ENCODE peak calls at places on chromosome 17, in nine cellular contexts. One of them, this sample, is unnamed.

GRCh38 chr17:57994436-57994835 is 6.4 kb upstream of the VEZF1 start:
- DNase-seq in HCEC 1CT: no peak
- DNase-seq in uterus: no peak
- DNase-seq in A549: no peak
- DNase-seq in EL: no peak
- DNase-seq in mesenchymal stem cell: no peak
- DNase-seq in nucleus accumbens: no peak
- DNase-seq in sciatic nerve: no peak
- DNase-seq in stimulated activated naive CD8-positive, alpha-beta T cell treated with anti-CD3 and anti-CD28 coated beads, Interleukin-15, amount 100 ng/mL, for 72 hours: no peak
- DNase-seq in this sample: no peak

GRCh38 chr17:77188084-77189066 is 47.6 kb downstream of the SEC14L1 start:
- DNase-seq in HCEC 1CT: no peak
- DNase-seq in uterus: no peak
- DNase-seq in A549: no peak
- DNase-seq in EL: no peak
- DNase-seq in mesenchymal stem cell: no peak
- DNase-seq in nucleus accumbens: no peak
- DNase-seq in sciatic nerve: no peak
- DNase-seq in stimulated activated naive CD8-positive, alpha-beta T cell treated with anti-CD3 and anti-CD28 coated beads, Interleukin-15, amount 100 ng/mL, for 72 hours: no peak
- DNase-seq in this sample: no peak

GRCh38 chr17:78131172-78132085 is 858 bp downstream of the TMC8 start:
- DNase-seq in HCEC 1CT: no peak
- DNase-seq in uterus: no peak
- DNase-seq in A549: no peak
- DNase-seq in EL: no peak
- DNase-seq in mesenchymal stem cell: no peak
- DNase-seq in nucleus accumbens: peak
- DNase-seq in sciatic nerve: peak
- DNase-seq in stimulated activated naive CD8-positive, alpha-beta T cell treated with anti-CD3 and anti-CD28 coated beads, Interleukin-15, amount 100 ng/mL, for 72 hours: peak
- DNase-seq in this sample: no peak

GRCh38 chr17:2931426-2931825 is 132.0 kb downstream of the OR1D5 start:
- DNase-seq in HCEC 1CT: no peak
- DNase-seq in uterus: no peak
- DNase-seq in A549: no peak
- DNase-seq in EL: no peak
- DNase-seq in mesenchymal stem cell: no peak
- DNase-seq in nucleus accumbens: no peak
- DNase-seq in sciatic nerve: no peak
- DNase-seq in stimulated activated naive CD8-positive, alpha-beta T cell treated with anti-CD3 and anti-CD28 coated beads, Interleukin-15, amount 100 ng/mL, for 72 hours: no peak
- DNase-seq in this sample: no peak

GRCh38 chr17:78300962-78301820 is 58.7 kb downstream of the SOCS3 start:
- DNase-seq in HCEC 1CT: peak
- DNase-seq in uterus: no peak
- DNase-seq in A549: no peak
- DNase-seq in EL: peak
- DNase-seq in mesenchymal stem cell: peak
- DNase-seq in nucleus accumbens: no peak
- DNase-seq in sciatic nerve: no peak
- DNase-seq in stimulated activated naive CD8-positive, alpha-beta T cell treated with anti-CD3 and anti-CD28 coated beads, Interleukin-15, amount 100 ng/mL, for 72 hours: no peak
- DNase-seq in this sample: no peak

GRCh38 chr17:59830007-59830630 is 62.6 kb downstream of the TUBD1 start:
- DNase-seq in HCEC 1CT: peak
- DNase-seq in uterus: no peak
- DNase-seq in A549: no peak
- DNase-seq in EL: peak
- DNase-seq in mesenchymal stem cell: peak
- DNase-seq in nucleus accumbens: no peak
- DNase-seq in sciatic nerve: no peak
- DNase-seq in stimulated activated naive CD8-positive, alpha-beta T cell treated with anti-CD3 and anti-CD28 coated beads, Interleukin-15, amount 100 ng/mL, for 72 hours: no peak
- DNase-seq in this sample: no peak

GRCh38 chr17:1951920-1952319 is 73.2 kb downstream of the RTN4RL1 start:
- DNase-seq in HCEC 1CT: no peak
- DNase-seq in uterus: no peak
- DNase-seq in A549: no peak
- DNase-seq in EL: no peak
- DNase-seq in mesenchymal stem cell: no peak
- DNase-seq in nucleus accumbens: no peak
- DNase-seq in sciatic nerve: no peak
- DNase-seq in stimulated activated naive CD8-positive, alpha-beta T cell treated with anti-CD3 and anti-CD28 coated beads, Interleukin-15, amount 100 ng/mL, for 72 hours: no peak
- DNase-seq in this sample: no peak

GRCh38 chr17:68603027-68603426 is 1.9 kb upstream of the FAM20A start:
- DNase-seq in HCEC 1CT: no peak
- DNase-seq in uterus: no peak
- DNase-seq in A549: no peak
- DNase-seq in EL: no peak
- DNase-seq in mesenchymal stem cell: no peak
- DNase-seq in nucleus accumbens: no peak
- DNase-seq in sciatic nerve: no peak
- DNase-seq in stimulated activated naive CD8-positive, alpha-beta T cell treated with anti-CD3 and anti-CD28 coated beads, Interleukin-15, amount 100 ng/mL, for 72 hours: no peak
- DNase-seq in this sample: no peak

GRCh38 chr17:4834621-4835020 is 1.5 kb downstream of the MINK1 start:
- DNase-seq in HCEC 1CT: no peak
- DNase-seq in uterus: no peak
- DNase-seq in A549: no peak
- DNase-seq in EL: no peak
- DNase-seq in mesenchymal stem cell: no peak
- DNase-seq in nucleus accumbens: no peak
- DNase-seq in sciatic nerve: no peak
- DNase-seq in stimulated activated naive CD8-positive, alpha-beta T cell treated with anti-CD3 and anti-CD28 coated beads, Interleukin-15, amount 100 ng/mL, for 72 hours: no peak
- DNase-seq in this sample: no peak

GRCh38 chr17:14506364-14506763 is 205.5 kb downstream of the HS3ST3B1 start:
- DNase-seq in HCEC 1CT: no peak
- DNase-seq in uterus: no peak
- DNase-seq in A549: no peak
- DNase-seq in EL: no peak
- DNase-seq in mesenchymal stem cell: no peak
- DNase-seq in nucleus accumbens: no peak
- DNase-seq in sciatic nerve: no peak
- DNase-seq in stimulated activated naive CD8-positive, alpha-beta T cell treated with anti-CD3 and anti-CD28 coated beads, Interleukin-15, amount 100 ng/mL, for 72 hours: no peak
- DNase-seq in this sample: no peak

GRCh38 chr17:11899494-11899893 is 97.8 kb downstream of the ZNF18 start:
- DNase-seq in HCEC 1CT: peak
- DNase-seq in uterus: no peak
- DNase-seq in A549: no peak
- DNase-seq in EL: no peak
- DNase-seq in mesenchymal stem cell: no peak
- DNase-seq in nucleus accumbens: no peak
- DNase-seq in sciatic nerve: no peak
- DNase-seq in stimulated activated naive CD8-positive, alpha-beta T cell treated with anti-CD3 and anti-CD28 coated beads, Interleukin-15, amount 100 ng/mL, for 72 hours: no peak
- DNase-seq in this sample: no peak

GRCh38 chr17:49924116-49924515 is 44.9 kb upstream of the DLX4 start:
- DNase-seq in HCEC 1CT: no peak
- DNase-seq in uterus: no peak
- DNase-seq in A549: no peak
- DNase-seq in EL: no peak
- DNase-seq in mesenchymal stem cell: no peak
- DNase-seq in nucleus accumbens: no peak
- DNase-seq in sciatic nerve: no peak
- DNase-seq in stimulated activated naive CD8-positive, alpha-beta T cell treated with anti-CD3 and anti-CD28 coated beads, Interleukin-15, amount 100 ng/mL, for 72 hours: no peak
- DNase-seq in this sample: no peak

GRCh38 chr17:82977586-82977985 is 101.8 kb upstream of the METRNL start:
- DNase-seq in HCEC 1CT: no peak
- DNase-seq in uterus: no peak
- DNase-seq in A549: no peak
- DNase-seq in EL: no peak
- DNase-seq in mesenchymal stem cell: no peak
- DNase-seq in nucleus accumbens: no peak
- DNase-seq in sciatic nerve: no peak
- DNase-seq in stimulated activated naive CD8-positive, alpha-beta T cell treated with anti-CD3 and anti-CD28 coated beads, Interleukin-15, amount 100 ng/mL, for 72 hours: no peak
- DNase-seq in this sample: no peak

GRCh38 chr17:66541461-66542182 is 239.2 kb downstream of the PRKCA start:
- DNase-seq in HCEC 1CT: no peak
- DNase-seq in uterus: no peak
- DNase-seq in A549: no peak
- DNase-seq in EL: peak
- DNase-seq in mesenchymal stem cell: peak
- DNase-seq in nucleus accumbens: no peak
- DNase-seq in sciatic nerve: no peak
- DNase-seq in stimulated activated naive CD8-positive, alpha-beta T cell treated with anti-CD3 and anti-CD28 coated beads, Interleukin-15, amount 100 ng/mL, for 72 hours: no peak
- DNase-seq in this sample: no peak

GRCh38 chr17:5499790-5500189 is 13.4 kb downstream of the MIS12 start:
- DNase-seq in HCEC 1CT: no peak
- DNase-seq in uterus: no peak
- DNase-seq in A549: no peak
- DNase-seq in EL: peak
- DNase-seq in mesenchymal stem cell: peak
- DNase-seq in nucleus accumbens: peak
- DNase-seq in sciatic nerve: peak
- DNase-seq in stimulated activated naive CD8-positive, alpha-beta T cell treated with anti-CD3 and anti-CD28 coated beads, Interleukin-15, amount 100 ng/mL, for 72 hours: no peak
- DNase-seq in this sample: no peak

GRCh38 chr17:8353736-8354135 is 14.1 kb downstream of the ODF4 start:
- DNase-seq in HCEC 1CT: no peak
- DNase-seq in uterus: no peak
- DNase-seq in A549: no peak
- DNase-seq in EL: no peak
- DNase-seq in mesenchymal stem cell: no peak
- DNase-seq in nucleus accumbens: no peak
- DNase-seq in sciatic nerve: no peak
- DNase-seq in stimulated activated naive CD8-positive, alpha-beta T cell treated with anti-CD3 and anti-CD28 coated beads, Interleukin-15, amount 100 ng/mL, for 72 hours: no peak
- DNase-seq in this sample: no peak

GRCh38 chr17:65750678-65751077 is 189.2 kb upstream of the AXIN2 start:
- DNase-seq in HCEC 1CT: peak
- DNase-seq in uterus: peak
- DNase-seq in A549: peak
- DNase-seq in EL: peak
- DNase-seq in mesenchymal stem cell: peak
- DNase-seq in nucleus accumbens: no peak
- DNase-seq in sciatic nerve: peak
- DNase-seq in stimulated activated naive CD8-positive, alpha-beta T cell treated with anti-CD3 and anti-CD28 coated beads, Interleukin-15, amount 100 ng/mL, for 72 hours: peak
- DNase-seq in this sample: no peak

GRCh38 chr17:36689089-36689667 is 87.8 kb downstream of the MRM1 start:
- DNase-seq in HCEC 1CT: no peak
- DNase-seq in uterus: no peak
- DNase-seq in A549: no peak
- DNase-seq in EL: no peak
- DNase-seq in mesenchymal stem cell: no peak
- DNase-seq in nucleus accumbens: no peak
- DNase-seq in sciatic nerve: no peak
- DNase-seq in stimulated activated naive CD8-positive, alpha-beta T cell treated with anti-CD3 and anti-CD28 coated beads, Interleukin-15, amount 100 ng/mL, for 72 hours: no peak
- DNase-seq in this sample: no peak

GRCh38 chr17:75412455-75413317 is 7.2 kb upstream of the GRB2 start:
- DNase-seq in HCEC 1CT: peak
- DNase-seq in uterus: peak
- DNase-seq in A549: peak
- DNase-seq in EL: peak
- DNase-seq in mesenchymal stem cell: peak
- DNase-seq in nucleus accumbens: peak
- DNase-seq in sciatic nerve: no peak
- DNase-seq in stimulated activated naive CD8-positive, alpha-beta T cell treated with anti-CD3 and anti-CD28 coated beads, Interleukin-15, amount 100 ng/mL, for 72 hours: peak
- DNase-seq in this sample: peak

GRCh38 chr17:10628756-10629155 is 28.4 kb downstream of the MYH3 start:
- DNase-seq in HCEC 1CT: no peak
- DNase-seq in uterus: no peak
- DNase-seq in A549: no peak
- DNase-seq in EL: no peak
- DNase-seq in mesenchymal stem cell: no peak
- DNase-seq in nucleus accumbens: no peak
- DNase-seq in sciatic nerve: no peak
- DNase-seq in stimulated activated naive CD8-positive, alpha-beta T cell treated with anti-CD3 and anti-CD28 coated beads, Interleukin-15, amount 100 ng/mL, for 72 hours: no peak
- DNase-seq in this sample: peak

GRCh38 chr17:74212913-74213791 is at the start of gene TTYH2:
- DNase-seq in HCEC 1CT: peak
- DNase-seq in uterus: peak
- DNase-seq in A549: peak
- DNase-seq in EL: peak
- DNase-seq in mesenchymal stem cell: peak
- DNase-seq in nucleus accumbens: peak
- DNase-seq in sciatic nerve: peak
- DNase-seq in stimulated activated naive CD8-positive, alpha-beta T cell treated with anti-CD3 and anti-CD28 coated beads, Interleukin-15, amount 100 ng/mL, for 72 hours: peak
- DNase-seq in this sample: peak

GRCh38 chr17:4747847-4748246 is 8.1 kb upstream of the CXCL16 start:
- DNase-seq in HCEC 1CT: no peak
- DNase-seq in uterus: no peak
- DNase-seq in A549: no peak
- DNase-seq in EL: no peak
- DNase-seq in mesenchymal stem cell: no peak
- DNase-seq in nucleus accumbens: no peak
- DNase-seq in sciatic nerve: no peak
- DNase-seq in stimulated activated naive CD8-positive, alpha-beta T cell treated with anti-CD3 and anti-CD28 coated beads, Interleukin-15, amount 100 ng/mL, for 72 hours: no peak
- DNase-seq in this sample: no peak

GRCh38 chr17:50572541-50572940 is 12.0 kb downstream of the CACNA1G start:
- DNase-seq in HCEC 1CT: no peak
- DNase-seq in uterus: no peak
- DNase-seq in A549: no peak
- DNase-seq in EL: no peak
- DNase-seq in mesenchymal stem cell: no peak
- DNase-seq in nucleus accumbens: no peak
- DNase-seq in sciatic nerve: no peak
- DNase-seq in stimulated activated naive CD8-positive, alpha-beta T cell treated with anti-CD3 and anti-CD28 coated beads, Interleukin-15, amount 100 ng/mL, for 72 hours: no peak
- DNase-seq in this sample: no peak

GRCh38 chr17:76416899-76417298 is 32.5 kb downstream of the SPHK1 start:
- DNase-seq in HCEC 1CT: no peak
- DNase-seq in uterus: no peak
- DNase-seq in A549: no peak
- DNase-seq in EL: no peak
- DNase-seq in mesenchymal stem cell: no peak
- DNase-seq in nucleus accumbens: no peak
- DNase-seq in sciatic nerve: no peak
- DNase-seq in stimulated activated naive CD8-positive, alpha-beta T cell treated with anti-CD3 and anti-CD28 coated beads, Interleukin-15, amount 100 ng/mL, for 72 hours: no peak
- DNase-seq in this sample: no peak

GRCh38 chr17:40338058-40338457 is 26.5 kb downstream of the GJD3 start:
- DNase-seq in HCEC 1CT: no peak
- DNase-seq in uterus: no peak
- DNase-seq in A549: no peak
- DNase-seq in EL: no peak
- DNase-seq in mesenchymal stem cell: no peak
- DNase-seq in nucleus accumbens: no peak
- DNase-seq in sciatic nerve: no peak
- DNase-seq in stimulated activated naive CD8-positive, alpha-beta T cell treated with anti-CD3 and anti-CD28 coated beads, Interleukin-15, amount 100 ng/mL, for 72 hours: no peak
- DNase-seq in this sample: no peak

GRCh38 chr17:19372866-19373505 is 5.3 kb upstream of the MAPK7 start:
- DNase-seq in HCEC 1CT: no peak
- DNase-seq in uterus: peak
- DNase-seq in A549: no peak
- DNase-seq in EL: no peak
- DNase-seq in mesenchymal stem cell: no peak
- DNase-seq in nucleus accumbens: no peak
- DNase-seq in sciatic nerve: peak
- DNase-seq in stimulated activated naive CD8-positive, alpha-beta T cell treated with anti-CD3 and anti-CD28 coated beads, Interleukin-15, amount 100 ng/mL, for 72 hours: no peak
- DNase-seq in this sample: no peak

GRCh38 chr17:17028059-17028877 is 14.0 kb upstream of the MPRIP start:
- DNase-seq in HCEC 1CT: peak
- DNase-seq in uterus: no peak
- DNase-seq in A549: peak
- DNase-seq in EL: peak
- DNase-seq in mesenchymal stem cell: peak
- DNase-seq in nucleus accumbens: no peak
- DNase-seq in sciatic nerve: peak
- DNase-seq in stimulated activated naive CD8-positive, alpha-beta T cell treated with anti-CD3 and anti-CD28 coated beads, Interleukin-15, amount 100 ng/mL, for 72 hours: no peak
- DNase-seq in this sample: no peak